ENCODE peak calls at places on chromosomes 6 and 20, in eight cellular contexts. Z is ovary, V is spleen, I is uterus, P is right lobe of liver, N is esophagus muscularis mucosa, Q is Peyer's patch, W is heart left ventricle. E is an unnamed sample.

GRCh38 chr20:21027569-21027968 is 78.6 kb downstream of the LINC00237 start:
- DNase-seq in W (no peak), Q (no peak), V (no peak), Z (no peak), I (no peak), P (no peak), N (no peak), E (no peak)

GRCh38 chr6:16602035-16602434 is 159.2 kb downstream of the ATXN1 start:
- DNase-seq in Q (no peak), N (peak; percentile 42), Z (no peak), V (no peak), P (no peak), I (no peak), W (no peak), E (no peak)

GRCh38 chr20:41692479-41693135 is 74.4 kb upstream of the CHD6 start:
- DNase-seq in I (peak; percentile 84), V (peak; percentile 96), Q (peak; percentile 95), W (peak; percentile 94), P (peak; percentile 80), Z (peak; percentile 89), N (peak; percentile 95), E (peak; percentile 77)

GRCh38 chr20:44714701-44715494 is at the start of gene CCN5:
- DNase-seq in N (no peak), V (peak; percentile 85), W (peak; percentile 92), P (peak; percentile 77), I (peak; percentile 80), Z (peak; percentile 97), Q (peak; percentile 79), E (peak; percentile 93)

GRCh38 chr6:6505111-6505510 is 83.4 kb upstream of the LY86 start:
- DNase-seq in V (no peak), W (no peak), Q (no peak), P (no peak), I (no peak), N (peak; percentile 66), Z (no peak), E (no peak)

GRCh38 chr20:51096571-51097267 is 73.8 kb upstream of the KCNG1 start:
- DNase-seq in Q (peak; percentile 50), W (no peak), V (no peak), I (no peak), P (no peak), N (no peak), Z (no peak), E (no peak)

GRCh38 chr20:51184289-51184688 is 161.4 kb upstream of the KCNG1 start:
- DNase-seq in N (no peak), Z (no peak), I (no peak), V (no peak), W (no peak), P (no peak), Q (no peak), E (no peak)

GRCh38 chr20:34078540-34078939 is 33.5 kb downstream of the EIF2S2 start:
- DNase-seq in W (no peak), I (no peak), Z (no peak), N (no peak), V (no peak), Q (no peak), P (no peak), E (no peak)

GRCh38 chr6:159610881-159611280 is 82.2 kb downstream of the SOD2 start:
- DNase-seq in I (no peak), Z (no peak), N (no peak), P (no peak), V (no peak), W (no peak), Q (no peak), E (no peak)

GRCh38 chr20:36555248-36555647 is 13.9 kb downstream of the MYL9 start:
- DNase-seq in V (no peak), P (no peak), I (no peak), W (no peak), N (no peak), Z (no peak), Q (no peak), E (no peak)

GRCh38 chr6:89952696-89953095 is 58.4 kb downstream of the GJA10 start:
- DNase-seq in P (no peak), V (no peak), Q (peak; percentile 79), Z (no peak), I (no peak), W (no peak), N (no peak), E (no peak)

GRCh38 chr6:109498049-109498448 is 15.0 kb upstream of the ZBTB24 start:
- DNase-seq in Q (no peak), N (no peak), P (no peak), V (no peak), W (no peak), I (no peak), Z (no peak), E (no peak)

GRCh38 chr20:51725584-51726176 is 42.5 kb downstream of the ATP9A start:
- DNase-seq in Q (no peak), N (no peak), P (no peak), I (no peak), Z (no peak), W (no peak), V (no peak), E (no peak)

GRCh38 chr20:63462244-63462643 is 10.2 kb downstream of the KCNQ2 start:
- DNase-seq in Z (no peak), I (no peak), P (no peak), Q (no peak), N (no peak), V (no peak), W (no peak), E (no peak)

GRCh38 chr20:52682271-52682670 is 289.9 kb upstream of the TSHZ2 start:
- DNase-seq in N (no peak), V (no peak), W (no peak), Z (no peak), P (no peak), Q (no peak), I (no peak), E (no peak)

GRCh38 chr6:16575655-16576054 is 185.6 kb downstream of the ATXN1 start:
- DNase-seq in P (no peak), Q (no peak), V (no peak), I (no peak), W (no peak), Z (no peak), N (no peak), E (no peak)

GRCh38 chr20:48002517-48002970 is 217.3 kb upstream of the SULF2 start:
- DNase-seq in I (no peak), N (no peak), Z (no peak), P (no peak), V (no peak), W (no peak), Q (no peak), E (no peak)

GRCh38 chr6:130968486-130968885 is 94.6 kb downstream of the EPB41L2 start:
- DNase-seq in Q (no peak), Z (no peak), I (no peak), P (no peak), V (no peak), W (no peak), N (no peak), E (no peak)

GRCh38 chr20:20498081-20498861 is 130.4 kb downstream of the INSM1 start:
- DNase-seq in Z (no peak), P (no peak), N (no peak), W (no peak), I (no peak), V (no peak), Q (no peak), E (peak; percentile 38)

GRCh38 chr20:13205848-13206434 is 15.1 kb upstream of the ISM1 start:
- DNase-seq in V (no peak), W (no peak), I (no peak), N (no peak), Z (no peak), Q (no peak), P (no peak), E (no peak)

GRCh38 chr20:15378151-15378550 is 1040.7 kb upstream of the FLRT3 start:
- DNase-seq in Z (no peak), W (no peak), P (no peak), Q (no peak), I (no peak), N (no peak), V (no peak), E (no peak)
- TF ChIP-seq CTCF in Z (no peak), W (no peak), P (no peak), Q (no peak), I (no peak), N (no peak), V (no peak), E (no peak)

GRCh38 chr6:148509789-148510581 is 167.3 kb downstream of the SASH1 start:
- DNase-seq in N (no peak), Z (no peak), Q (peak; percentile 74), V (no peak), I (peak; percentile 48), P (no peak), W (peak; percentile 57), E (no peak)
- TF ChIP-seq POLR2A in N (peak; percentile 10), Z (no peak), Q (no peak), V (no peak), I (no peak), P (no peak), W (peak; percentile 4), E (no peak)

DNA sequence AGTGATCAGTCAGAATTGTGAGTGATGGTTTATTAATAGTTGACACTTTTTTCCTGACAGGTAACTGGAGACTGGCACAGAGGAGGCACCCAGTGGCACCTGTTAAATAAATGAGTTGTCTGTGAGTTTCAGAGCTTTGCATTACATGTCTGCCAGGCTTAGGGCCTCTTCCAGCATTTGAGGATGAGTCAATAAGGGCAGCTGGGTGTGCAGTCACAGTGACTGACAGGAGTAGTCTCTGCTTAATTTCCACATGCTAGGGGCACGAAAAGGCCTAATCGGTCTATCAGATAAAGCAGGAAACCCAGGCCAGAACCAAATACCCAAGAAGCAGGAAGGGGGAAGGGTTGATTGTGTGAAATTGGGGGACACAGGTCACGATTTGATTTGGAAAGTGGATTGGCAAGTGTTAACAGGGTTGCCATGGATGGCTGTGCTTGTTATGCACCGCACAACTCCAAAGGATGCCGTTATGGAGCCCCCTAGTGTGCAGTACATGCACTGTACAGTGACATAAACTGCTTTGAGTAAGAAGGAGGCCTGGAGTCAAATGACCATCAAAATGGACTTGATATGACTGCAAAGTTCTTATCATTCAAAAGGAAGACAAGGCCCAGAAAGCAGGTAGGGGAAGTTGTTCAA is 111.9 kb upstream of the GGTLC1 start:
- DNase-seq in Q (peak; percentile 65), W (peak; percentile 39), Z (no peak), P (peak; percentile 27), N (no peak), V (no peak), I (peak; percentile 20), E (peak; percentile 32)
- TF ChIP-seq CTCF in Q (peak; percentile 54), W (peak; percentile 69), Z (peak; percentile 39), P (peak; percentile 78), N (peak; percentile 36), V (peak; percentile 51), I (peak; percentile 49), E (no peak)

DNA sequence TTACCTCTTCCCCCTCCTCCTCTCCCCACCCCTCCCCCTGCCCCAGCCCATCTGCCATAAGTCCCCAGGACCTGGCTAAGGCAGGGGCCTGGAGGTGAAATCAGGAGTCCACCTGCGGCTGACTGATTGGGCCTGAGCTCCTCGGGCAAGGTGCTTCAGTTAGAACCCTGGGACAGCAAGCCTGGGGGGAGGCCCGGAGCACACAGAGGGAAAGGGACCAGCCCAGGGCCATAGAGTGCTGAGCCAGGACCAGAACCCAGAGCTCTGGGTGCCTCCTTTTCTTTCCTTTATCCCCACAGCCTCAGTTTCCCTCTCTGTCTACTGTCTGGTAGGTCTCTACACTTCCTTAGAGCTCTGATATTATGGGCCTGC is 35.7 kb upstream of the VEGFA start:
- DNase-seq in Z (no peak), V (peak; percentile 49), N (no peak), W (no peak), I (no peak), Q (no peak), P (no peak), E (peak; percentile 5)
- TF ChIP-seq POLR2A in Z (no peak), V (no peak), N (no peak), W (no peak), I (no peak), Q (no peak), P (no peak), E (no peak)

GRCh38 chr6:169487579-169488205 is 214.1 kb downstream of the WDR27 start:
- DNase-seq in Q (no peak), P (no peak), W (no peak), Z (no peak), N (no peak), V (no peak), I (no peak), E (no peak)
- TF ChIP-seq CTCF in Q (no peak), P (peak; percentile 18), W (no peak), Z (peak; percentile 49), N (peak; percentile 7), V (no peak), I (peak; percentile 37), E (no peak)